ENCODE peak calls at places on chromosome 19, in seven cellular contexts. S, O, Y, A, B, T and C are unnamed samples.
A peak's percentile ranks its signal among the peaks of the same experiment; 100 is the strongest.

GRCh38 chr19:9945319-9945966 is 9.1 kb upstream of the OLFM2 start:
- DNase-seq in O (peak; percentile 78), S (peak; percentile 78), Y (peak; percentile 72), A (peak; percentile 100), B (peak; percentile 98), T (peak; percentile 90), C (peak; percentile 83)

GRCh38 chr19:54391589-54392061 is 23.6 kb upstream of the TTYH1 start:
- DNase-seq in T (no peak), S (no peak), Y (peak; percentile 82), B (no peak), O (no peak), A (no peak), C (no peak)

GRCh38 chr19:5046339-5047039 is 77.6 kb downstream of the KDM4B start:
- DNase-seq in B (no peak), O (no peak), Y (no peak), S (no peak), A (peak; percentile 76), T (no peak), C (no peak)

GRCh38 chr19:28737021-28737525 is 475.9 kb downstream of the UQCRFS1 start:
- DNase-seq in O (no peak), Y (no peak), B (no peak), A (peak; percentile 59), T (no peak), S (no peak), C (no peak)

GRCh38 chr19:1774999-1775772 is 21.9 kb downstream of the ONECUT3 start:
- DNase-seq in S (no peak), B (no peak), O (no peak), T (no peak), A (no peak), Y (peak; percentile 91), C (no peak)

GRCh38 chr19:21482863-21483276 is 22.5 kb upstream of the ZNF429 start:
- DNase-seq in B (peak; percentile 72), Y (peak; percentile 80), S (no peak), O (no peak), A (peak; percentile 44), T (peak; percentile 63), C (no peak)

GRCh38 chr19:22545751-22546150 is 88.4 kb upstream of the ZNF492 start:
- DNase-seq in T (peak; percentile 22), A (no peak), B (no peak), O (no peak), S (no peak), Y (peak; percentile 80), C (no peak)

GRCh38 chr19:49658139-49658517 is 7.5 kb downstream of the IRF3 start:
- DNase-seq in O (no peak), B (no peak), S (no peak), A (no peak), Y (no peak), T (no peak), C (no peak)

GRCh38 chr19:7799640-7800355 is 30.2 kb upstream of the EVI5L start:
- DNase-seq in A (peak; percentile 63), Y (peak; percentile 87), S (peak; percentile 40), T (peak; percentile 52), B (peak; percentile 76), O (peak; percentile 69), C (peak; percentile 14)

GRCh38 chr19:56177564-56178243 is 1.9 kb downstream of the GALP start:
- DNase-seq in A (no peak), Y (no peak), B (no peak), T (no peak), S (no peak), O (no peak), C (no peak)

GRCh38 chr19:8515317-8515716 is 1.4 kb upstream of the ZNF414 start:
- DNase-seq in S (no peak), Y (no peak), T (no peak), A (no peak), B (no peak), O (no peak), C (no peak)

GRCh38 chr19:2260341-2260751 is 4.1 kb upstream of the JSRP1 start:
- DNase-seq in A (peak; percentile 56), Y (no peak), T (no peak), O (no peak), S (no peak), B (no peak), C (no peak)

GRCh38 chr19:794989-795658 is 2.1 kb upstream of the PTBP1 start:
- DNase-seq in T (no peak), S (no peak), A (no peak), B (no peak), O (no peak), Y (peak; percentile 56), C (no peak)

GRCh38 chr19:17076539-17076919 is 952 bp downstream of the MYO9B start:
- DNase-seq in T (no peak), Y (peak; percentile 62), O (no peak), A (peak; percentile 22), B (no peak), S (no peak), C (no peak)

GRCh38 chr19:16541526-16542044 is 652 bp downstream of the CHERP start:
- DNase-seq in B (no peak), Y (peak; percentile 61), T (no peak), O (peak; percentile 41), A (peak; percentile 6), S (no peak), C (no peak)

GRCh38 chr19:38538793-38539528 is 78.8 kb downstream of the MAP4K1 start:
- DNase-seq in Y (no peak), O (no peak), B (no peak), S (no peak), A (no peak), T (no peak), C (no peak)

GRCh38 chr19:51396175-51396574 is 5.8 kb upstream of the C19orf84 start:
- DNase-seq in S (no peak), T (no peak), O (no peak), Y (no peak), A (no peak), B (no peak), C (no peak)

GRCh38 chr19:29559743-29560142 is 33.9 kb downstream of the VSTM2B start:
- DNase-seq in Y (no peak), T (no peak), O (no peak), A (no peak), S (no peak), B (no peak), C (no peak)

GRCh38 chr19:2248136-2249009 is 750 bp upstream of the AMH start:
- DNase-seq in S (no peak), Y (no peak), A (no peak), T (no peak), O (no peak), B (no peak), C (no peak)

GRCh38 chr19:33407716-33408115 is 34.2 kb downstream of the CEBPG start:
- DNase-seq in T (peak; percentile 11), O (no peak), Y (no peak), B (peak; percentile 60), A (no peak), S (no peak), C (no peak)

GRCh38 chr19:46761418-46761831 is 15.2 kb upstream of the STRN4 start:
- DNase-seq in B (no peak), S (no peak), O (no peak), T (no peak), A (peak; percentile 91), Y (no peak), C (no peak)

GRCh38 chr19:28493881-28494280 is 719.1 kb downstream of the UQCRFS1 start:
- DNase-seq in S (no peak), B (peak; percentile 19), Y (no peak), A (no peak), T (no peak), O (no peak), C (no peak)

GRCh38 chr19:16391301-16392055 is 66.9 kb downstream of the KLF2 start:
- DNase-seq in B (no peak), A (no peak), O (no peak), S (no peak), Y (no peak), T (no peak), C (no peak)

GRCh38 chr19:6038634-6039405 is 60.9 kb upstream of the RANBP3 start:
- DNase-seq in O (no peak), S (no peak), B (no peak), A (no peak), T (no peak), Y (no peak), C (no peak)

GRCh38 chr19:48900477-48901452 is 653 bp downstream of the NUCB1 start:
- DNase-seq in B (peak; percentile 74), A (peak; percentile 46), T (no peak), Y (peak; percentile 66), S (no peak), O (no peak), C (no peak)

GRCh38 chr19:35439921-35440320 is 8.1 kb upstream of the FFAR2 start:
- DNase-seq in O (no peak), B (no peak), S (no peak), Y (no peak), A (no peak), T (no peak), C (no peak)

GRCh38 chr19:19110410-19111137 is 27.7 kb downstream of the TMEM161A start:
- DNase-seq in B (no peak), O (peak; percentile 63), A (no peak), Y (peak; percentile 83), S (no peak), T (no peak), C (no peak)
- TF ChIP-seq CTCF in B (no peak), O (no peak), A (peak; percentile 12), Y (peak; percentile 76), S (no peak), T (peak; percentile 55), C (peak; percentile 18)

GRCh38 chr19:45515081-45515624 is 7.9 kb downstream of the VASP start:
- DNase-seq in Y (no peak), A (no peak), O (no peak), T (peak; percentile 58), S (no peak), B (no peak), C (no peak)

GRCh38 chr19:45512881-45513483 is 5.7 kb downstream of the VASP start:
- DNase-seq in S (no peak), Y (no peak), O (no peak), A (no peak), B (no peak), T (no peak), C (no peak)

GRCh38 chr19:45515807-45516401 is 8.6 kb downstream of the VASP start:
- DNase-seq in T (no peak), S (no peak), Y (no peak), A (no peak), B (no peak), O (no peak), C (no peak)

GRCh38 chr19:45517238-45517637 is 10.0 kb downstream of the VASP start:
- DNase-seq in B (no peak), A (no peak), O (no peak), Y (no peak), S (no peak), T (no peak), C (no peak)

GRCh38 chr19:45514376-45515051 is 7.2 kb downstream of the VASP start:
- DNase-seq in Y (no peak), S (no peak), B (no peak), A (no peak), T (no peak), O (no peak), C (no peak)
- TF ChIP-seq CTCF in Y (no peak), S (no peak), B (no peak), A (no peak), T (no peak), O (no peak), C (no peak)

GRCh38 chr19:31055454-31055853 is 293.8 kb downstream of the TSHZ3 start:
- DNase-seq in O (no peak), B (no peak), S (no peak), T (no peak), A (no peak), Y (no peak), C (no peak)
- TF ChIP-seq CTCF in O (no peak), B (no peak), S (no peak), T (no peak), A (no peak), Y (no peak), C (no peak)

GRCh38 chr19:40225440-40226305 is 816 bp downstream of the CCNP start:
- DNase-seq in A (peak; percentile 43), S (no peak), Y (no peak), O (no peak), T (no peak), B (no peak), C (no peak)
- TF ChIP-seq CTCF in A (peak; percentile 34), S (no peak), Y (no peak), O (no peak), T (no peak), B (no peak), C (no peak)